ENCODE peak calls at places on chromosome 11, in nine cellular contexts. One of them, this sample, is unnamed.

GRCh38 chr11:113618360-113618759 is 87.7 kb downstream of the TMPRSS5 start:
- DNase-seq in AG09309: peak
- DNase-seq in lower lobe of right lung: no peak
- DNase-seq in dorsolateral prefrontal cortex: no peak
- DNase-seq in IMR-90: peak
- DNase-seq in transverse colon: no peak
- DNase-seq in endothelial cell of umbilical vein: no peak
- DNase-seq in endodermal cell: no peak
- DNase-seq in astrocyte of the cerebellum: peak
- DNase-seq in this sample: peak

GRCh38 chr11:69130586-69131566 is 24.9 kb upstream of the SMIM38 start:
- DNase-seq in endodermal cell: peak
- DNase-seq in lower lobe of right lung: no peak
- DNase-seq in dorsolateral prefrontal cortex: peak
- DNase-seq in endothelial cell of umbilical vein: no peak
- DNase-seq in AG09309: no peak
- DNase-seq in transverse colon: no peak
- DNase-seq in astrocyte of the cerebellum: no peak
- DNase-seq in IMR-90: no peak
- DNase-seq in this sample: no peak

GRCh38 chr11:75563978-75564552 is 2.0 kb downstream of the SERPINH1 start:
- DNase-seq in astrocyte of the cerebellum: peak
- DNase-seq in dorsolateral prefrontal cortex: no peak
- DNase-seq in lower lobe of right lung: no peak
- DNase-seq in transverse colon: peak
- DNase-seq in endothelial cell of umbilical vein: peak
- DNase-seq in endodermal cell: peak
- DNase-seq in AG09309: no peak
- DNase-seq in IMR-90: peak
- DNase-seq in this sample: peak

GRCh38 chr11:123740787-123741158 is 687 bp downstream of the ZNF202 start:
- DNase-seq in endothelial cell of umbilical vein: no peak
- DNase-seq in endodermal cell: no peak
- DNase-seq in transverse colon: peak
- DNase-seq in dorsolateral prefrontal cortex: no peak
- DNase-seq in IMR-90: no peak
- DNase-seq in lower lobe of right lung: no peak
- DNase-seq in astrocyte of the cerebellum: no peak
- DNase-seq in AG09309: no peak
- DNase-seq in this sample: peak

GRCh38 chr11:19395050-19395449 is 154.3 kb upstream of the E2F8 start:
- DNase-seq in AG09309: no peak
- DNase-seq in astrocyte of the cerebellum: no peak
- DNase-seq in endodermal cell: peak
- DNase-seq in transverse colon: no peak
- DNase-seq in lower lobe of right lung: no peak
- DNase-seq in endothelial cell of umbilical vein: no peak
- DNase-seq in dorsolateral prefrontal cortex: no peak
- DNase-seq in IMR-90: no peak
- DNase-seq in this sample: no peak

GRCh38 chr11:89327885-89328284 is 150.2 kb downstream of the TYR start:
- DNase-seq in IMR-90: no peak
- DNase-seq in astrocyte of the cerebellum: no peak
- DNase-seq in lower lobe of right lung: no peak
- DNase-seq in endodermal cell: no peak
- DNase-seq in AG09309: no peak
- DNase-seq in dorsolateral prefrontal cortex: no peak
- DNase-seq in transverse colon: no peak
- DNase-seq in endothelial cell of umbilical vein: no peak
- DNase-seq in this sample: no peak

GRCh38 chr11:34192481-34193401 is 87.3 kb downstream of the NAT10 start:
- DNase-seq in transverse colon: peak
- DNase-seq in AG09309: peak
- DNase-seq in IMR-90: peak
- DNase-seq in dorsolateral prefrontal cortex: peak
- DNase-seq in endothelial cell of umbilical vein: no peak
- DNase-seq in astrocyte of the cerebellum: peak
- DNase-seq in endodermal cell: no peak
- DNase-seq in lower lobe of right lung: no peak
- DNase-seq in this sample: peak

GRCh38 chr11:86397351-86397750 is 22.7 kb downstream of the CCDC81 start:
- DNase-seq in lower lobe of right lung: no peak
- DNase-seq in endothelial cell of umbilical vein: no peak
- DNase-seq in endodermal cell: no peak
- DNase-seq in astrocyte of the cerebellum: no peak
- DNase-seq in transverse colon: no peak
- DNase-seq in AG09309: no peak
- DNase-seq in dorsolateral prefrontal cortex: no peak
- DNase-seq in IMR-90: no peak
- DNase-seq in this sample: no peak

GRCh38 chr11:115869131-115869530 is 364.9 kb upstream of the CADM1 start:
- DNase-seq in endodermal cell: no peak
- DNase-seq in lower lobe of right lung: no peak
- DNase-seq in astrocyte of the cerebellum: no peak
- DNase-seq in transverse colon: no peak
- DNase-seq in AG09309: no peak
- DNase-seq in endothelial cell of umbilical vein: no peak
- DNase-seq in IMR-90: no peak
- DNase-seq in dorsolateral prefrontal cortex: no peak
- DNase-seq in this sample: no peak

GRCh38 chr11:115873813-115874212 is 369.6 kb upstream of the CADM1 start:
- DNase-seq in transverse colon: no peak
- DNase-seq in AG09309: no peak
- DNase-seq in endodermal cell: no peak
- DNase-seq in lower lobe of right lung: no peak
- DNase-seq in dorsolateral prefrontal cortex: no peak
- DNase-seq in astrocyte of the cerebellum: no peak
- DNase-seq in IMR-90: no peak
- DNase-seq in endothelial cell of umbilical vein: no peak
- DNase-seq in this sample: no peak

GRCh38 chr11:115871161-115871750 is 367.0 kb upstream of the CADM1 start:
- DNase-seq in IMR-90: no peak
- DNase-seq in dorsolateral prefrontal cortex: no peak
- DNase-seq in AG09309: no peak
- DNase-seq in endothelial cell of umbilical vein: no peak
- DNase-seq in lower lobe of right lung: no peak
- DNase-seq in endodermal cell: no peak
- DNase-seq in transverse colon: no peak
- DNase-seq in astrocyte of the cerebellum: no peak
- DNase-seq in this sample: no peak

GRCh38 chr11:115872418-115872817 is 368.2 kb upstream of the CADM1 start:
- DNase-seq in endodermal cell: no peak
- DNase-seq in transverse colon: no peak
- DNase-seq in lower lobe of right lung: no peak
- DNase-seq in AG09309: no peak
- DNase-seq in endothelial cell of umbilical vein: no peak
- DNase-seq in astrocyte of the cerebellum: no peak
- DNase-seq in IMR-90: no peak
- DNase-seq in dorsolateral prefrontal cortex: no peak
- DNase-seq in this sample: no peak

GRCh38 chr11:115869780-115870431 is 365.7 kb upstream of the CADM1 start:
- DNase-seq in IMR-90: peak
- DNase-seq in transverse colon: peak
- DNase-seq in lower lobe of right lung: no peak
- DNase-seq in AG09309: no peak
- DNase-seq in dorsolateral prefrontal cortex: no peak
- DNase-seq in endothelial cell of umbilical vein: no peak
- DNase-seq in endodermal cell: peak
- DNase-seq in astrocyte of the cerebellum: no peak
- DNase-seq in this sample: peak
- TF ChIP-seq CTCF in IMR-90: peak
- TF ChIP-seq CTCF in transverse colon: peak
- TF ChIP-seq CTCF in lower lobe of right lung: peak
- TF ChIP-seq CTCF in AG09309: peak
- TF ChIP-seq CTCF in dorsolateral prefrontal cortex: peak
- TF ChIP-seq CTCF in endothelial cell of umbilical vein: no peak
- TF ChIP-seq CTCF in endodermal cell: peak
- TF ChIP-seq CTCF in astrocyte of the cerebellum: peak
- TF ChIP-seq CTCF in this sample: peak

GRCh38 chr11:82996966-82997606 is 74.6 kb downstream of the RAB30 start:
- DNase-seq in endothelial cell of umbilical vein: peak
- DNase-seq in transverse colon: peak
- DNase-seq in dorsolateral prefrontal cortex: no peak
- DNase-seq in IMR-90: no peak
- DNase-seq in AG09309: no peak
- DNase-seq in endodermal cell: no peak
- DNase-seq in lower lobe of right lung: no peak
- DNase-seq in astrocyte of the cerebellum: no peak
- DNase-seq in this sample: no peak
- H3K4me3 ChIP-seq in endothelial cell of umbilical vein: no peak
- H3K4me3 ChIP-seq in transverse colon: no peak
- H3K4me3 ChIP-seq in dorsolateral prefrontal cortex: no peak
- H3K4me3 ChIP-seq in IMR-90: no peak
- H3K4me3 ChIP-seq in AG09309: no peak
- H3K4me3 ChIP-seq in endodermal cell: no peak
- H3K4me3 ChIP-seq in lower lobe of right lung: no peak
- H3K4me3 ChIP-seq in astrocyte of the cerebellum: no peak
- H3K4me3 ChIP-seq in this sample: no peak

GRCh38 chr11:7906481-7906880 is 24.6 kb downstream of the OR10A6 start:
- DNase-seq in AG09309: no peak
- DNase-seq in dorsolateral prefrontal cortex: no peak
- DNase-seq in IMR-90: no peak
- DNase-seq in endothelial cell of umbilical vein: no peak
- DNase-seq in endodermal cell: peak
- DNase-seq in transverse colon: no peak
- DNase-seq in astrocyte of the cerebellum: no peak
- DNase-seq in lower lobe of right lung: no peak
- DNase-seq in this sample: no peak

GRCh38 chr11:7905961-7906429 is 25.1 kb downstream of the OR10A6 start:
- DNase-seq in AG09309: no peak
- DNase-seq in endothelial cell of umbilical vein: no peak
- DNase-seq in transverse colon: no peak
- DNase-seq in astrocyte of the cerebellum: no peak
- DNase-seq in lower lobe of right lung: peak
- DNase-seq in dorsolateral prefrontal cortex: no peak
- DNase-seq in IMR-90: no peak
- DNase-seq in endodermal cell: peak
- DNase-seq in this sample: no peak

GRCh38 chr11:7903940-7904339 is 27.1 kb downstream of the OR10A6 start:
- DNase-seq in dorsolateral prefrontal cortex: no peak
- DNase-seq in endothelial cell of umbilical vein: no peak
- DNase-seq in AG09309: no peak
- DNase-seq in IMR-90: no peak
- DNase-seq in astrocyte of the cerebellum: no peak
- DNase-seq in endodermal cell: no peak
- DNase-seq in lower lobe of right lung: no peak
- DNase-seq in transverse colon: peak
- DNase-seq in this sample: no peak

GRCh38 chr11:7905549-7905948 is 25.5 kb downstream of the OR10A6 start:
- DNase-seq in IMR-90: no peak
- DNase-seq in dorsolateral prefrontal cortex: no peak
- DNase-seq in transverse colon: no peak
- DNase-seq in AG09309: no peak
- DNase-seq in endothelial cell of umbilical vein: no peak
- DNase-seq in lower lobe of right lung: no peak
- DNase-seq in endodermal cell: no peak
- DNase-seq in astrocyte of the cerebellum: no peak
- DNase-seq in this sample: no peak

DNA sequence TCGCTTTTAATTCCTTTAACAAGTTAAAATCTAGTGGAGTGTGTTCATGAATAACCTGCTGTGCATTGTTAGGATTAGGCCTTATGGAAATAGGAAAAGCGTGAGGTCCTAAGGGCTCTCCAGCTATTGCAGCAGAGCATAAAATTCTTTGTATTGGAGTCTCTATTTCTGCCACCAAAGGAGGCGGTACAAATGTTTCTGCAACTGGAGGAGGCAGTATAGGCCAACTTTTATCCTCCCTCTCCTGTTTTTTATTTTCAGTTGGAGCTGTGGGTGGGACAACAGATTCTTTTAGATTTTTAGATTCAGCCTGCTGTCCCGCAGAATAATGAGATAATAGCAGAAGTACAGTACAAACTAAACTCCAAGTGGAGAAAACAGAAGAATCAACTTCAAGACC is 26.2 kb downstream of the OR10A6 start:
- DNase-seq in endothelial cell of umbilical vein: peak
- DNase-seq in lower lobe of right lung: no peak
- DNase-seq in transverse colon: no peak
- DNase-seq in IMR-90: peak
- DNase-seq in dorsolateral prefrontal cortex: no peak
- DNase-seq in AG09309: peak
- DNase-seq in astrocyte of the cerebellum: no peak
- DNase-seq in endodermal cell: no peak
- DNase-seq in this sample: peak
- TF ChIP-seq CTCF in endothelial cell of umbilical vein: no peak
- TF ChIP-seq CTCF in lower lobe of right lung: no peak
- TF ChIP-seq CTCF in transverse colon: no peak
- TF ChIP-seq CTCF in IMR-90: peak
- TF ChIP-seq CTCF in dorsolateral prefrontal cortex: no peak
- TF ChIP-seq CTCF in AG09309: peak
- TF ChIP-seq CTCF in astrocyte of the cerebellum: no peak
- TF ChIP-seq CTCF in endodermal cell: peak
- TF ChIP-seq CTCF in this sample: peak

DNA sequence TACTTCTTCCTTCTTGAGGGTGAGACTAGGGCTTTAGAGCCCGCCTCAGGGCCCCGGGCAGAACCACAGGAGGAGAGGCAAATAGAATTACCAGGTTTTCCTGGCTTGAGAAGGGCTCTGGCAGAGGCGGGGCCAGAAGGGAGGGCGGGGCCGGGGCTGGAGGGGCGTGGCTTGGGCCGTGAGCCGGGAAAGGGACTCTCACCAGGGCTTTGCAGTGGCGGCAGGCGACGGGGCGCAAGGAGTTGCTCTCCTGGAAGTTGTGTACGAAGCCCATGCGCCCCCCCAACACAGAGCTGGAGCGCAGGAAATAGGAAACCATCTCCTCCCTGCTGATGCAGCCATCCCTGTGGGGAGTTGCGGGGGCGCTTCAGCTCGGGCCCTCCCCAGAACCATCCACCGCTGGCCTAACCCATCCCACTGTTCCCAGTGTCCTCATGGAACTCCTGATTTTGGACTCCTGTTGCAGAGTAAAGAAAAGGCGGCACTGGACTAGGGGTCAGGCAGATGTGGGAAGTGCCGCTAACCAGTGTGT is 6.9 kb upstream of the NRXN2 start:
- DNase-seq in IMR-90: no peak
- DNase-seq in lower lobe of right lung: no peak
- DNase-seq in transverse colon: peak
- DNase-seq in astrocyte of the cerebellum: no peak
- DNase-seq in endothelial cell of umbilical vein: no peak
- DNase-seq in endodermal cell: peak
- DNase-seq in AG09309: no peak
- DNase-seq in dorsolateral prefrontal cortex: no peak
- DNase-seq in this sample: no peak
- H3K4me3 ChIP-seq in IMR-90: no peak
- H3K4me3 ChIP-seq in lower lobe of right lung: no peak
- H3K4me3 ChIP-seq in transverse colon: no peak
- H3K4me3 ChIP-seq in astrocyte of the cerebellum: no peak
- H3K4me3 ChIP-seq in endothelial cell of umbilical vein: no peak
- H3K4me3 ChIP-seq in endodermal cell: no peak
- H3K4me3 ChIP-seq in AG09309: no peak
- H3K4me3 ChIP-seq in dorsolateral prefrontal cortex: no peak
- H3K4me3 ChIP-seq in this sample: no peak

This sample was measured in fibroblast of pulmonary artery.